ENCODE peak calls at places on chromosomes 5 and 9, in seven cellular contexts. X is NCI-H82; E is SK-N-DZ; N is Calu3; Z is activated CD4-positive, CD25-positive, alpha-beta regulatory T cell; A is CD4-positive, alpha-beta T cell; G is Caco-2. L is an unnamed sample.

GRCh38 chr5:65262590-65263189 is 219.0 kb downstream of the ADAMTS6 start:
- DNase-seq in G (no peak), Z (no peak), A (no peak), X (no peak), E (no peak), N (no peak), L (no peak)

GRCh38 chr5:62502456-62503101 is 76.0 kb upstream of the LRRC70 start:
- DNase-seq in G (no peak), Z (no peak), E (no peak), X (no peak), A (no peak), N (no peak), L (no peak)

GRCh38 chr5:172370648-172371248 is 83.6 kb downstream of the SH3PXD2B start:
- DNase-seq in X (peak; percentile 64), N (peak; percentile 47), A (no peak), E (no peak), Z (no peak), G (no peak), L (no peak)

GRCh38 chr5:16616536-16617271 is at the start of gene RETREG1:
- DNase-seq in Z (peak; percentile 76), A (peak; percentile 78), X (peak; percentile 43), G (peak; percentile 51), N (peak; percentile 60), E (no peak), L (peak; percentile 30)

GRCh38 chr5:92795633-92796032 is 785.4 kb downstream of the NR2F1-AS1 start:
- DNase-seq in G (no peak), Z (no peak), A (no peak), E (no peak), X (no peak), N (peak; percentile 9), L (no peak)

GRCh38 chr5:1743769-1744085 is 55.9 kb downstream of the MRPL36 start:
- DNase-seq in E (no peak), X (no peak), N (no peak), G (no peak), A (no peak), Z (no peak), L (no peak)

GRCh38 chr5:151937851-151938250 is 13.2 kb upstream of the GLRA1 start:
- DNase-seq in A (no peak), N (no peak), Z (no peak), X (no peak), E (no peak), G (no peak), L (no peak)

GRCh38 chr5:150114773-150115408 is 28.5 kb upstream of the CSF1R start:
- DNase-seq in Z (no peak), N (no peak), E (no peak), G (no peak), X (no peak), A (no peak), L (no peak)

GRCh38 chr5:122704247-122705036 is 70.4 kb upstream of the SNX2 start:
- DNase-seq in A (no peak), E (peak; percentile 26), N (no peak), X (peak; percentile 66), Z (no peak), G (no peak), L (peak; percentile 18)

GRCh38 chr9:125484632-125485282 is 222.3 kb downstream of the MAPKAP1 start:
- DNase-seq in E (no peak), X (no peak), A (no peak), G (no peak), Z (no peak), N (no peak), L (no peak)

GRCh38 chr9:100033877-100034551 is 64.8 kb downstream of the ERP44 start:
- DNase-seq in Z (no peak), A (no peak), X (no peak), E (no peak), G (no peak), N (no peak), L (no peak)